ENCODE peak calls at places on chromosomes 7 and 10, in five cellular contexts. C, D, N, Y and A are unnamed samples.
A peak's percentile ranks its signal among the peaks of the same experiment; 100 is the strongest.

GRCh38 chr7:129240119-129240815 is 15.4 kb downstream of the AHCYL2 start:
- DNase-seq in C (no peak), Y (no peak), D (no peak), N (no peak), A (no peak)

GRCh38 chr10:35364808-35365207 is 28.5 kb downstream of the CCNY start:
- DNase-seq in D (no peak), Y (no peak), N (no peak), C (no peak), A (no peak)

GRCh38 chr7:150997817-150998216 is 7.0 kb downstream of the NOS3 start:
- DNase-seq in Y (no peak), D (no peak), C (no peak), N (no peak), A (no peak)

GRCh38 chr10:59825932-59826331 is 72.7 kb upstream of the MRLN start:
- DNase-seq in N (no peak), C (no peak), Y (no peak), D (no peak), A (no peak)

GRCh38 chr7:4725014-4725951 is 43.2 kb downstream of the FOXK1 start:
- DNase-seq in N (peak; percentile 35), D (peak; percentile 39), C (peak; percentile 79), Y (peak; percentile 42), A (no peak)

GRCh38 chr10:34313353-34313752 is 501.7 kb downstream of the PARD3 start:
- DNase-seq in D (no peak), C (no peak), Y (no peak), N (no peak), A (no peak)

GRCh38 chr10:75736889-75737610 is 305.6 kb downstream of the LRMDA start:
- DNase-seq in N (no peak), Y (no peak), D (no peak), C (no peak), A (no peak)

GRCh38 chr10:57657164-57657765 is 610.4 kb downstream of the IPMK start:
- DNase-seq in D (no peak), Y (peak; percentile 18), C (peak; percentile 60), N (peak; percentile 60), A (peak; percentile 71)

GRCh38 chr7:98701372-98701771 is 84.3 kb downstream of the NPTX2 start:
- DNase-seq in Y (no peak), D (no peak), C (no peak), N (no peak), A (no peak)

GRCh38 chr10:60311821-60312220 is 77.9 kb downstream of the ANK3 start:
- DNase-seq in D (no peak), C (no peak), Y (no peak), N (no peak), A (no peak)

GRCh38 chr7:151060416-151061234 is 1.2 kb downstream of the SLC4A2 start:
- DNase-seq in C (no peak), Y (no peak), D (no peak), N (no peak), A (no peak)

GRCh38 chr7:151059362-151060112 is at the start of gene SLC4A2:
- DNase-seq in N (peak; percentile 77), C (peak; percentile 85), D (peak; percentile 65), Y (peak; percentile 80), A (peak; percentile 81)

GRCh38 chr10:70337201-70337651 is 45.2 kb downstream of the LRRC20 start:
- DNase-seq in N (no peak), Y (no peak), C (no peak), D (no peak), A (no peak)

GRCh38 chr10:12501851-12502525 is 152.6 kb downstream of the CAMK1D start:
- DNase-seq in Y (no peak), D (no peak), N (no peak), C (no peak), A (no peak)

GRCh38 chr7:107118109-107118900 is 50.5 kb upstream of the HBP1 start:
- DNase-seq in C (no peak), Y (no peak), N (no peak), D (no peak), A (no peak)

GRCh38 chr7:110863258-110863657 is 227.7 kb upstream of the LRRN3 start:
- DNase-seq in N (no peak), C (no peak), D (no peak), Y (no peak), A (no peak)

GRCh38 chr10:70549962-70550845 is 52.3 kb downstream of the PRF1 start:
- DNase-seq in C (peak; percentile 47), Y (peak; percentile 55), D (peak; percentile 72), N (peak; percentile 81), A (no peak)